ENCODE peak calls at places on chromosome X, in ten cellular contexts. B is left colon; S is HCEC 1CT; V is NCI-H446 treated with DMSO at 0.1 percent for 48 hours; J is left kidney; M is naive thymus-derived CD8-positive, alpha-beta T cell; U is astrocyte of the spinal cord; P is upper lobe of right lung; F is GM23248; E is HEK293T. C is an unnamed sample.

GRCh38 chrX:43676960-43677582 is 21.0 kb downstream of the MAOA start:
- DNase-seq in S (peak; percentile 15), B (no peak), P (no peak), V (peak; percentile 13), U (peak; percentile 55), E (peak; percentile 17), J (peak; percentile 87), M (peak; percentile 0), F (no peak), C (no peak)

GRCh38 chrX:72358313-72358712 is 52.6 kb upstream of the CITED1 start:
- DNase-seq in J (no peak), U (no peak), P (no peak), M (no peak), F (peak; percentile 62), B (no peak), S (peak; percentile 51), E (no peak), V (no peak), C (no peak)

GRCh38 chrX:46572295-46572936 is 1.1 kb upstream of the CHST7 start:
- DNase-seq in B (no peak), S (no peak), M (no peak), V (no peak), P (no peak), E (no peak), U (no peak), F (peak; percentile 16), J (no peak), C (no peak)

GRCh38 chrX:56761167-56761566 is 32.1 kb downstream of the NBDY start:
- DNase-seq in V (no peak), F (no peak), U (no peak), B (no peak), M (no peak), P (no peak), S (no peak), E (no peak), J (no peak), C (no peak)

GRCh38 chrX:16526003-16526402 is 124.0 kb upstream of the S100G start:
- DNase-seq in B (no peak), F (no peak), S (no peak), V (no peak), E (no peak), P (no peak), M (no peak), U (no peak), J (no peak), C (no peak)

GRCh38 chrX:154368630-154369452 is 5.6 kb downstream of the FLNA start:
- DNase-seq in B (peak; percentile 70), S (peak; percentile 86), M (peak; percentile 81), F (peak; percentile 97), J (peak; percentile 71), E (no peak), U (peak; percentile 92), P (peak; percentile 90), V (no peak), C (peak; percentile 63)

GRCh38 chrX:48492293-48492910 is 16.4 kb upstream of the PORCN start:
- DNase-seq in M (no peak), V (no peak), U (peak; percentile 29), E (no peak), J (no peak), B (no peak), F (peak; percentile 68), S (peak; percentile 68), P (no peak), C (no peak)

GRCh38 chrX:27767387-27767786 is 40.4 kb upstream of the MAGEB10 start:
- DNase-seq in U (peak; percentile 9), B (no peak), S (no peak), J (no peak), F (no peak), V (no peak), M (no peak), E (no peak), P (no peak), C (no peak)

GRCh38 chrX:95733426-95733825 is 951.2 kb upstream of the DIAPH2 start:
- DNase-seq in V (no peak), M (no peak), J (no peak), E (no peak), B (no peak), U (no peak), P (no peak), F (no peak), S (no peak), C (no peak)

GRCh38 chrX:37652589-37653271 is 32.9 kb upstream of the XK start:
- DNase-seq in F (no peak), E (no peak), J (no peak), V (no peak), M (no peak), U (no peak), B (no peak), S (no peak), P (no peak), C (no peak)

GRCh38 chrX:4764888-4765287 is 1051.4 kb upstream of the PRKX start:
- DNase-seq in E (no peak), F (no peak), U (peak; percentile 7), M (no peak), S (no peak), P (no peak), V (no peak), B (no peak), J (no peak), C (no peak)